ENCODE peak calls at places on chromosomes 3 and 15, in four cellular contexts. E is naive thymus-derived CD4-positive, alpha-beta T cell; C is cardiac muscle cell; O is right atrium auricular region. R is an unnamed sample. For H3K4me1 and H3K27me3, the result is how much of the 10 kb centered on the place peaks cover.

GRCh38 chr3:52120576-52121458 is 33.4 kb downstream of the POC1A start:
- DNase-seq in E (no peak), O (no peak), C (no peak), R (no peak)

GRCh38 chr3:12288466-12289129 is at the start of gene PPARG:
- DNase-seq in C (peak), O (no peak), E (peak), R (no peak)

GRCh38 chr3:135325096-135325495 is 530.0 kb downstream of the EPHB1 start:
- DNase-seq in E (no peak), O (no peak), C (no peak), R (no peak)

GRCh38 chr15:78023081-78023665 is 54.3 kb downstream of the TBC1D2B start:
- DNase-seq in O (no peak), C (no peak), E (no peak), R (no peak)

GRCh38 chr15:56991017-56991416 is 72.6 kb downstream of the TCF12 start:
- DNase-seq in O (no peak), C (no peak), E (no peak), R (no peak)

GRCh38 chr3:46576386-46576785 is 10.3 kb upstream of the LRRC2 start:
- DNase-seq in O (no peak), C (no peak), E (no peak), R (no peak)

GRCh38 chr15:96171842-96172241 is 158.7 kb upstream of the NR2F2 start:
- DNase-seq in E (no peak), O (no peak), C (no peak), R (no peak)

GRCh38 chr3:36903119-36903882 is 41.6 kb downstream of the TRANK1 start:
- DNase-seq in C (peak), O (no peak), E (no peak), R (no peak)

GRCh38 chr3:15386352-15386751 is 41.0 kb downstream of the METTL6 start:
- DNase-seq in E (no peak), C (no peak), O (no peak), R (no peak)

GRCh38 chr3:134017490-134017889 is 12.2 kb downstream of the SLCO2A1 start:
- DNase-seq in E (peak), O (no peak), C (no peak), R (no peak)

GRCh38 chr3:27642796-27643195 is 79.3 kb downstream of the EOMES start:
- DNase-seq in E (no peak), C (peak), O (no peak), R (no peak)

GRCh38 chr3:4398120-4398740 is 68.8 kb downstream of the SUMF1 start:
- DNase-seq in E (no peak), C (no peak), O (no peak), R (no peak)

GRCh38 chr15:57134877-57135276 is 216.4 kb downstream of the TCF12 start:
- DNase-seq in E (no peak), C (peak), O (no peak), R (no peak)

GRCh38 chr15:26866298-26867198 is at the start of gene GABRA5:
- DNase-seq in O (no peak), E (no peak), C (peak), R (no peak)

GRCh38 chr3:27847697-27848096 is 125.6 kb upstream of the EOMES start:
- DNase-seq in C (no peak), O (no peak), E (no peak), R (no peak)

GRCh38 chr15:42921049-42921731 is 612 bp upstream of the TTBK2 start:
- DNase-seq in C (peak), E (peak), O (no peak), R (peak)

GRCh38 chr3:196115678-196116083 is 33.8 kb upstream of the TFRC start:
- DNase-seq in E (no peak), C (no peak), O (no peak), R (no peak)

GRCh38 chr3:157376596-157377300 is 59.9 kb upstream of the PTX3 start:
- DNase-seq in O (no peak), E (no peak), C (no peak), R (no peak)

GRCh38 chr15:47294765-47295259 is 422.5 kb upstream of the SEMA6D start:
- DNase-seq in O (no peak), C (peak), E (no peak), R (no peak)

GRCh38 chr15:51649659-51650521 is 27.3 kb upstream of the DMXL2 start:
- DNase-seq in C (peak), E (no peak), O (no peak), R (peak)

GRCh38 chr3:171671709-171672108 is 138.6 kb downstream of the PLD1 start:
- DNase-seq in E (no peak), O (no peak), C (no peak), R (no peak)

GRCh38 chr3:10357592-10358308 is 36.8 kb upstream of the SEC13 start:
- DNase-seq in O (no peak), C (peak), E (no peak), R (no peak)

GRCh38 chr3:101643861-101644613 is 32.9 kb downstream of the ZBTB11 start:
- DNase-seq in C (peak), E (no peak), O (no peak), R (peak)

GRCh38 chr3:64109438-64109837 is 86.1 kb upstream of the PSMD6 start:
- DNase-seq in O (no peak), C (peak), E (no peak), R (no peak)

GRCh38 chr3:26712211-26713026 is 89.8 kb downstream of the LRRC3B start:
- DNase-seq in C (peak), E (no peak), O (no peak), R (peak)

DNA sequence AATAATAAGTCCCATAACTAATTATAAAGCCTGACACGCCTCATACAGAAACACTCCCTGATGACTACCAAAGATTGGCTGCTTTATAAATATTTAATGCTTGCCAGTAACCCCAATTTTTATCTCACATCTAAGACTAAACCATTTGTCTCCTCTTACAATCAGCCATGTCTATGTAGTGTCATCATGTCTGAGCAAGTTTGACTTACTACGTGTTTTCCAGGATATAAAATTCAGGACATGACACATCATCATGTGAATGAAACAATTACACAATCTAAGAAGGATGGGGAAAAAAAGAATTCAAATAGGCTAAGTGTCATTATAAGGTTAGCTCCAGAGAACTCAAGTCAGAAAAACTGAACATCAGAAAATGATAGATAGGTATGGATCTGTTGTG is 208.7 kb downstream of the MECOM start:
- DNase-seq in E (no peak), O (no peak), C (peak), R (no peak)
- H3K4me1 ChIP-seq in E (under half), O (under half), C (under half), R (under half)

GRCh38 chr15:93246266-93247242 is 157.5 kb upstream of the RGMA start:
- DNase-seq in E (no peak), O (no peak), C (no peak), R (no peak)

GRCh38 chr15:93243573-93243972 is 154.6 kb upstream of the RGMA start:
- DNase-seq in C (no peak), E (no peak), O (no peak), R (no peak)

GRCh38 chr15:93244691-93245615 is 155.9 kb upstream of the RGMA start:
- DNase-seq in C (no peak), O (no peak), E (no peak), R (no peak)

GRCh38 chr15:93247466-93248121 is 158.6 kb upstream of the RGMA start:
- DNase-seq in C (no peak), E (no peak), O (no peak), R (no peak)

GRCh38 chr15:93245616-93246122 is 156.7 kb upstream of the RGMA start:
- DNase-seq in E (no peak), C (no peak), O (no peak), R (no peak)
- H3K27me3 ChIP-seq in E (under half), C (under half), O (under half), R (under half)

DNA sequence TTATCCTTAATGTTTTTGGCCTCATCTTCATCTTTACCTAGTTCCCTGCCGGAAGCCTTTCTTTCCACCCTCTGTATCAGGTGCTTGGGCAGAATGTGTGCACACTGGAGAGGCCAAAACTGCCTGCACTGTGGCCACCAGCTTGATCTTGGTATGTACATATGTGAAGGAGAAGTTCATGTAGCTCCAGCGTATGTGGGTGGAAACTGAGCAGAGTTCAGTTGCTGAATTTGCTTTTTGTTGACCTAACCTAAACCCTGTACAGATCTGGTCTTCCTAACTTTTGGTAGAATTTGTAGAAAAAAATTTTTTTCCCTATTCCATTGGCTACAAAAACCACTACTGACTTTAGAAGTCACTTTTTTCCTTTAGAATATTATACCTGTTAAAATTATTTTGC is 65.9 kb upstream of the IGSF10 start:
- DNase-seq in E (no peak), C (no peak), O (no peak), R (no peak)
- H3K4me1 ChIP-seq in E (under half), C (under half), O (under half), R (under half)

DNA sequence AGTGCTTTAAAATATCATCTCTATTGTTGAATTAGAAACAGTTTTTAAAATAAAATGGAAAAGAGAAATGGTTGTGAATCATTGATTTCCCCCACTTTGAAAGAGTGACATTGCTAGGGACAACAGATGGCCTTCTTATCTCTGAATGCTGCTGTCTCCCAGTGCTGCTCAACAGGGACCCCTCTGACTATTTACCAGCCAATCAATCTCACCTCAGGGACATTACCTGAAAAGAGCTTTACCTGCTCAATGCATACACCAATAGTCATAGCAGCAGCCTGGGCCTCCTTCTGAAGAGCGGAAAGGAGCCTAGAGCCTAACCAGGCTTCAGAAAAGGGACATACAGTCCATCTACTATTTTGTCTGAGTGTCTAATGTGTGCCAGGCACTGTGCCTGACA is 162.8 kb downstream of the CGGBP1 start:
- DNase-seq in E (no peak), O (no peak), C (no peak), R (no peak)
- H3K27me3 ChIP-seq in E (under half), O (under half), C (under half), R (under half)

GRCh38 chr3:50518441-50518840 is 15.0 kb upstream of the CACNA2D2 start:
- DNase-seq in E (no peak), O (no peak), C (no peak), R (no peak)

GRCh38 chr3:50523170-50523865 is 19.9 kb upstream of the CACNA2D2 start:
- DNase-seq in O (no peak), E (no peak), C (no peak), R (no peak)

GRCh38 chr3:50519471-50520089 is 16.1 kb upstream of the CACNA2D2 start:
- DNase-seq in C (peak), E (peak), O (peak), R (peak)

GRCh38 chr3:50520849-50521248 is 17.4 kb upstream of the CACNA2D2 start:
- DNase-seq in O (no peak), E (no peak), C (no peak), R (no peak)

DNA sequence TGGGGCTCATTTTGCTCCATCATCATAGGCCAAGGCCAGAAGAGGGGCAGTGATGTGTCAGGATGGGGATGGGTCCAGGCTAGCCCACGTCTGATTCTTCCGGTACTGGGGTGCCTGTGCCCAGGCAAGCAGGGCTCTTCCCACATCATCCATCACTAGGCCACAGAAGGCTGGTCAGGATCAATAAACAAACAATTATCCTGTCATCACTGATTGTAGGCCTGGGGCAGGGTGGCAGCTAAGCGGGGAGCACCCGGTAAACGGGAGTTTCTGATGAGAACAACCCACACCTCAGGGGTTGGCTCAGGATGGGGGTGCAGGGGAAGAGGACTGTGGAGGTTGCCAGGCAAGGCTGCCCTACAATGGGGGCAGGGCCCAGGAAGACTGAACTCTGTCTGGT is 18.1 kb upstream of the CACNA2D2 start:
- DNase-seq in E (no peak), O (no peak), C (no peak), R (no peak)
- H3K4me1 ChIP-seq in E (under half), O (under half), C (under half), R (under half)

GRCh38 chr15:88252441-88252840 is 4.1 kb downstream of the NTRK3 start:
- DNase-seq in O (no peak), C (no peak), E (no peak), R (no peak)
- H3K27me3 ChIP-seq in O (under half), C (under half), E (under half), R (under half)

GRCh38 chr15:40108855-40109735 is at the start of gene BMF:
- DNase-seq in O (peak), E (peak), C (peak), R (peak)
- H3K4me1 ChIP-seq in O (under half), E (under half), C (under half), R (under half)

GRCh38 chr3:182814419-182815160 is 21.3 kb downstream of the ATP11B start:
- DNase-seq in O (no peak), C (no peak), E (no peak), R (no peak)
- H3K27me3 ChIP-seq in O (under half), C (under half), E (under half), R (under half)

GRCh38 chr3:187977659-187978058 is 176.3 kb upstream of the LPP start:
- DNase-seq in E (no peak), C (no peak), O (no peak), R (no peak)

GRCh38 chr3:187976361-187976900 is 177.5 kb upstream of the LPP start:
- DNase-seq in C (no peak), E (peak), O (no peak), R (no peak)

GRCh38 chr3:187973977-187974856 is 179.7 kb upstream of the LPP start:
- DNase-seq in E (no peak), C (no peak), O (no peak), R (no peak)

GRCh38 chr3:187974857-187975257 is 179.1 kb upstream of the LPP start:
- DNase-seq in E (no peak), O (no peak), C (no peak), R (peak)

DNA sequence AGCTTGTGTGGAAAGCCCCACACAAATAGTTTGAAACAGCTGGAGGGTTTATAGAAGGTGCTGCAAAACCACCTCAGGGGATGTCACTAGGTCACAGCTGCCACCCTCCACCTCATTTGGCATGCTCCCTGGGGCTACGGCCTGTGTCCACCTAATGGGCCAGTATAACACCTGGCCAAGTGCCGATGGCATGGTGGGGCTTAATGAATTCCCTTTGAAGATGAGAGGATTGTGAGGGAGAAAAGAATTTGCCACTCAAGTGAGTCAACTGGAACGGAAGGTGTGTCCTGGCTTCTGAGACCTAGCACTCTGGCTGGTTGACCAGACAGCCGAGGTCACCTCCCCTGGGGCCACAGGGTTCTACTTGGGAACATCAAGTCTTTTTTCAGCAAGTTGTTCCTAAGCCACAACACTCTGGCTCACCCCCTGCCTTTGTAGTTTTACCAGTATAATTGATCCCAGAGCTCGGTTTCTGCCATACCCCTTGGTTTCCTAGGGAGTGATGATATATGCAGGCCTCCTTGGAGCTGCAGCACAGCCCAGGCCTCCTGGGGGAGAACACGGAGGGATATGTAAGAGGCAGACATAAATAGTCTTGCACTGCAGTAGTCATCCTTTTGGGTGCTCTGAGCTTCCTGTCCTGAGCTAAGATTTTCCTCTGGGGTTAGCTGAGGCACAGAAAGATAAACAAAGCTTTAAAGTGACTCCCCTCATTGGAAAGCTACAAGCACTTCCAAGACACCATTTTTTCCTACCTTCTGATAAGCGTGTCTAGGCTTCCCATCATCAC is 178.2 kb upstream of the LPP start:
- DNase-seq in C (no peak), O (no peak), E (no peak), R (no peak)
- H3K4me1 ChIP-seq in C (under half), O (under half), E (under half), R (half or more)

GRCh38 chr3:181723568-181724431 is 12.1 kb downstream of the SOX2 start:
- DNase-seq in O (no peak), E (no peak), C (no peak), R (no peak)
- H3K27me3 ChIP-seq in O (half or more), E (under half), C (half or more), R (half or more)

R was measured in CD4-positive, alpha-beta memory T cell.